ENCODE peak calls at places on chromosomes 6 and 20, in five cellular contexts. W is nephron progenitor cell, A is AG09309, D is H1, T is IMR-90. L is an unnamed sample.

GRCh38 chr6:36232172-36232571 is 35.6 kb downstream of the BRPF3 start:
- DNase-seq in A (no peak), D (no peak), T (no peak), W (no peak), L (no peak)

GRCh38 chr6:88013015-88013414 is 34.6 kb upstream of the SPACA1 start:
- DNase-seq in W (no peak), A (no peak), D (no peak), T (no peak), L (no peak)

GRCh38 chr6:29602564-29603361 is 17.8 kb downstream of the OR2H2 start:
- DNase-seq in D (peak; percentile 63), A (no peak), W (peak; percentile 44), T (peak; percentile 7), L (no peak)

GRCh38 chr6:14635195-14635594 is 517.6 kb downstream of the CD83 start:
- DNase-seq in W (no peak), T (no peak), A (no peak), D (no peak), L (no peak)

GRCh38 chr6:53824714-53825113 is 29.9 kb downstream of the LRRC1 start:
- DNase-seq in A (no peak), D (no peak), T (no peak), W (no peak), L (no peak)

GRCh38 chr6:113526553-113526952 is 330.6 kb upstream of the MARCKS start:
- DNase-seq in A (no peak), W (no peak), D (no peak), T (no peak), L (no peak)

GRCh38 chr20:51356871-51357270 is 185.6 kb downstream of the NFATC2 start:
- DNase-seq in D (no peak), W (no peak), A (no peak), T (no peak), L (no peak)

GRCh38 chr6:75317503-75318206 is 33.1 kb upstream of the TMEM30A start:
- DNase-seq in W (no peak), A (peak; percentile 52), D (no peak), T (peak; percentile 69), L (no peak)

GRCh38 chr6:90993771-90994170 is 406.9 kb upstream of the MAP3K7 start:
- DNase-seq in A (no peak), D (no peak), W (no peak), T (no peak), L (no peak)

GRCh38 chr6:115016593-115016992 is 673.8 kb upstream of the HS3ST5 start:
- DNase-seq in W (no peak), T (no peak), D (no peak), A (no peak), L (no peak)

GRCh38 chr6:79574636-79575035 is 37.4 kb upstream of the LCA5 start:
- DNase-seq in A (no peak), D (no peak), W (no peak), T (peak; percentile 78), L (no peak)

GRCh38 chr20:50744143-50744792 is 12.9 kb downstream of the PARD6B start:
- DNase-seq in T (peak; percentile 88), D (peak; percentile 46), W (peak; percentile 38), A (peak; percentile 60), L (no peak)

GRCh38 chr6:16108996-16109658 is 19.8 kb upstream of the MYLIP start:
- DNase-seq in W (no peak), D (no peak), T (no peak), A (no peak), L (no peak)

GRCh38 chr20:23245553-23246128 is 105.0 kb upstream of the NXT1 start:
- DNase-seq in T (peak; percentile 33), A (no peak), W (peak; percentile 47), D (peak; percentile 66), L (no peak)

GRCh38 chr6:56314683-56315523 is 67.5 kb upstream of the COL21A1 start:
- DNase-seq in D (peak; percentile 68), A (no peak), T (peak; percentile 50), W (peak; percentile 50), L (no peak)

GRCh38 chr6:170260686-170261085 is 30.2 kb downstream of the DLL1 start:
- DNase-seq in A (no peak), W (no peak), D (no peak), T (no peak), L (no peak)
- TF ChIP-seq CTCF in A (no peak), W (no peak), D (peak; percentile 43), T (no peak), L (no peak)

GRCh38 chr6:164928041-164928321 is 381.4 kb downstream of the C6orf118 start:
- DNase-seq in T (no peak), D (no peak), A (no peak), W (no peak), L (no peak)

GRCh38 chr6:164927288-164928040 is 381.9 kb downstream of the C6orf118 start:
- DNase-seq in A (peak; percentile 8), T (peak; percentile 27), W (peak; percentile 83), D (peak; percentile 87), L (peak; percentile 51)

GRCh38 chr6:164925681-164926530 is 383.5 kb downstream of the C6orf118 start:
- DNase-seq in D (no peak), T (no peak), A (no peak), W (no peak), L (no peak)

GRCh38 chr6:164928366-164929154 is 380.8 kb downstream of the C6orf118 start:
- DNase-seq in D (no peak), T (no peak), A (no peak), W (no peak), L (no peak)

GRCh38 chr6:164926686-164927085 is 382.7 kb downstream of the C6orf118 start:
- DNase-seq in D (no peak), T (no peak), W (no peak), A (no peak), L (no peak)
- TF ChIP-seq CTCF in D (no peak), T (no peak), W (no peak), A (no peak), L (no peak)

DNA sequence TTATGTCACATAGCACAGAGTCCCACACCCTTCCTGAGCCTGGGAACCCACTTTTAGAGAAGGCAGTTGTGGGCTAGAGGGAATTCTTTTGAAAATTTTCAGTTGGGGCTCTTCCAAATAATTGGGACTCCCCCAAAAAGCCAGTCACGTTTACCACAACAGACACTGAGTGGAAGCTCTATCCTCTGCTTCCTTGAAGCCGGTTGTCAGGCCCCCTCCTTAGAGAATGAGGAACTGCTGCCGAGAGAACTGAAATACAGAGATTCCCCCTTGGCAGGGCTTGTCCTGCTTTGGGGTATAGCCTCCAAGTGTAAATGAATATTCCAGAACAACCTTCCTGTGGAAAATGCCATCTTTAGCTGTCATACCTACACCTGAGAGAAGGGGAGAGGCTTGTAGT is 2.7 kb upstream of the JAG1 start:
- DNase-seq in W (no peak), T (no peak), A (no peak), D (no peak), L (no peak)
- TF ChIP-seq CTCF in W (no peak), T (no peak), A (no peak), D (no peak), L (no peak)

GRCh38 chr6:43977404-43978111 is 149.7 kb downstream of the MRPL14 start:
- DNase-seq in T (no peak), W (no peak), A (no peak), D (peak; percentile 19), L (peak; percentile 15)
- TF ChIP-seq CTCF in T (peak; percentile 14), W (no peak), A (no peak), D (no peak), L (no peak)

L was measured in natural killer cell.